ENCODE peak calls at places on chromosomes 3 and 15, in ten cellular contexts. One of them, this sample, is unnamed.

GRCh38 chr3:113914646-113915045 is 33.2 kb upstream of the ZDHHC23 start:
- DNase-seq in epithelial cell of proximal tubule: no peak
- DNase-seq in T-helper 9 cell: no peak
- DNase-seq in astrocyte of the spinal cord: peak
- DNase-seq in activated T-cell treated with anti-CD3 and anti-CD28 coated beads for 48 hours: no peak
- DNase-seq in activated naive CD4-positive, alpha-beta T cell treated with Interleukin-2 at 50 U/mL for 16 hours: no peak
- DNase-seq in NCI-H226: peak
- DNase-seq in OCI-M1: no peak
- DNase-seq in naive thymus-derived CD8-positive, alpha-beta T cell: no peak
- DNase-seq in NCI-H526: no peak
- DNase-seq in this sample: no peak

GRCh38 chr15:67843571-67844387 is 3.9 kb upstream of the RNU6-1 start:
- DNase-seq in activated naive CD4-positive, alpha-beta T cell treated with Interleukin-2 at 50 U/mL for 16 hours: no peak
- DNase-seq in naive thymus-derived CD8-positive, alpha-beta T cell: no peak
- DNase-seq in OCI-M1: no peak
- DNase-seq in T-helper 9 cell: no peak
- DNase-seq in NCI-H226: peak
- DNase-seq in epithelial cell of proximal tubule: no peak
- DNase-seq in NCI-H526: no peak
- DNase-seq in activated T-cell treated with anti-CD3 and anti-CD28 coated beads for 48 hours: no peak
- DNase-seq in astrocyte of the spinal cord: peak
- DNase-seq in this sample: no peak

GRCh38 chr3:9497821-9498565 is 55.6 kb downstream of the LHFPL4 start:
- DNase-seq in NCI-H526: no peak
- DNase-seq in OCI-M1: no peak
- DNase-seq in epithelial cell of proximal tubule: peak
- DNase-seq in astrocyte of the spinal cord: no peak
- DNase-seq in activated T-cell treated with anti-CD3 and anti-CD28 coated beads for 48 hours: no peak
- DNase-seq in activated naive CD4-positive, alpha-beta T cell treated with Interleukin-2 at 50 U/mL for 16 hours: no peak
- DNase-seq in T-helper 9 cell: no peak
- DNase-seq in naive thymus-derived CD8-positive, alpha-beta T cell: no peak
- DNase-seq in NCI-H226: peak
- DNase-seq in this sample: peak

GRCh38 chr15:90876046-90876445 is 7.7 kb downstream of the FURIN start:
- DNase-seq in activated T-cell treated with anti-CD3 and anti-CD28 coated beads for 48 hours: no peak
- DNase-seq in activated naive CD4-positive, alpha-beta T cell treated with Interleukin-2 at 50 U/mL for 16 hours: no peak
- DNase-seq in OCI-M1: no peak
- DNase-seq in astrocyte of the spinal cord: no peak
- DNase-seq in T-helper 9 cell: no peak
- DNase-seq in NCI-H526: no peak
- DNase-seq in NCI-H226: no peak
- DNase-seq in naive thymus-derived CD8-positive, alpha-beta T cell: no peak
- DNase-seq in epithelial cell of proximal tubule: no peak
- DNase-seq in this sample: no peak

GRCh38 chr3:136783708-136784191 is 31.6 kb upstream of the STAG1 start:
- DNase-seq in astrocyte of the spinal cord: peak
- DNase-seq in T-helper 9 cell: no peak
- DNase-seq in activated T-cell treated with anti-CD3 and anti-CD28 coated beads for 48 hours: no peak
- DNase-seq in activated naive CD4-positive, alpha-beta T cell treated with Interleukin-2 at 50 U/mL for 16 hours: no peak
- DNase-seq in NCI-H526: no peak
- DNase-seq in OCI-M1: no peak
- DNase-seq in epithelial cell of proximal tubule: no peak
- DNase-seq in NCI-H226: no peak
- DNase-seq in naive thymus-derived CD8-positive, alpha-beta T cell: no peak
- DNase-seq in this sample: no peak

GRCh38 chr3:173983353-173983752 is 585.8 kb downstream of the NLGN1 start:
- DNase-seq in NCI-H526: no peak
- DNase-seq in NCI-H226: peak
- DNase-seq in epithelial cell of proximal tubule: no peak
- DNase-seq in OCI-M1: no peak
- DNase-seq in T-helper 9 cell: no peak
- DNase-seq in naive thymus-derived CD8-positive, alpha-beta T cell: no peak
- DNase-seq in activated T-cell treated with anti-CD3 and anti-CD28 coated beads for 48 hours: no peak
- DNase-seq in activated naive CD4-positive, alpha-beta T cell treated with Interleukin-2 at 50 U/mL for 16 hours: no peak
- DNase-seq in astrocyte of the spinal cord: peak
- DNase-seq in this sample: no peak

GRCh38 chr3:79724206-79724605 is 43.6 kb downstream of the ROBO1 start:
- DNase-seq in epithelial cell of proximal tubule: peak
- DNase-seq in naive thymus-derived CD8-positive, alpha-beta T cell: no peak
- DNase-seq in astrocyte of the spinal cord: no peak
- DNase-seq in activated naive CD4-positive, alpha-beta T cell treated with Interleukin-2 at 50 U/mL for 16 hours: no peak
- DNase-seq in NCI-H226: peak
- DNase-seq in NCI-H526: no peak
- DNase-seq in T-helper 9 cell: no peak
- DNase-seq in OCI-M1: peak
- DNase-seq in activated T-cell treated with anti-CD3 and anti-CD28 coated beads for 48 hours: no peak
- DNase-seq in this sample: no peak

GRCh38 chr3:50587806-50588758 is 18.8 kb downstream of the HEMK1 start:
- DNase-seq in OCI-M1: no peak
- DNase-seq in activated naive CD4-positive, alpha-beta T cell treated with Interleukin-2 at 50 U/mL for 16 hours: peak
- DNase-seq in NCI-H526: no peak
- DNase-seq in astrocyte of the spinal cord: no peak
- DNase-seq in epithelial cell of proximal tubule: no peak
- DNase-seq in NCI-H226: no peak
- DNase-seq in naive thymus-derived CD8-positive, alpha-beta T cell: peak
- DNase-seq in T-helper 9 cell: peak
- DNase-seq in activated T-cell treated with anti-CD3 and anti-CD28 coated beads for 48 hours: peak
- DNase-seq in this sample: no peak

GRCh38 chr3:49841126-49841525 is 15.2 kb downstream of the TRAIP start:
- DNase-seq in naive thymus-derived CD8-positive, alpha-beta T cell: no peak
- DNase-seq in OCI-M1: peak
- DNase-seq in activated naive CD4-positive, alpha-beta T cell treated with Interleukin-2 at 50 U/mL for 16 hours: no peak
- DNase-seq in astrocyte of the spinal cord: peak
- DNase-seq in T-helper 9 cell: no peak
- DNase-seq in activated T-cell treated with anti-CD3 and anti-CD28 coated beads for 48 hours: no peak
- DNase-seq in NCI-H526: peak
- DNase-seq in epithelial cell of proximal tubule: no peak
- DNase-seq in NCI-H226: no peak
- DNase-seq in this sample: no peak

GRCh38 chr3:48429416-48430358 is at the start of gene PLXNB1:
- DNase-seq in naive thymus-derived CD8-positive, alpha-beta T cell: peak
- DNase-seq in activated T-cell treated with anti-CD3 and anti-CD28 coated beads for 48 hours: peak
- DNase-seq in epithelial cell of proximal tubule: no peak
- DNase-seq in OCI-M1: peak
- DNase-seq in activated naive CD4-positive, alpha-beta T cell treated with Interleukin-2 at 50 U/mL for 16 hours: peak
- DNase-seq in NCI-H526: peak
- DNase-seq in astrocyte of the spinal cord: peak
- DNase-seq in T-helper 9 cell: peak
- DNase-seq in NCI-H226: peak
- DNase-seq in this sample: peak

GRCh38 chr3:189304465-189305341 is 132.9 kb downstream of the TPRG1 start:
- DNase-seq in NCI-H226: peak
- DNase-seq in NCI-H526: peak
- DNase-seq in epithelial cell of proximal tubule: no peak
- DNase-seq in activated naive CD4-positive, alpha-beta T cell treated with Interleukin-2 at 50 U/mL for 16 hours: no peak
- DNase-seq in T-helper 9 cell: no peak
- DNase-seq in activated T-cell treated with anti-CD3 and anti-CD28 coated beads for 48 hours: no peak
- DNase-seq in naive thymus-derived CD8-positive, alpha-beta T cell: no peak
- DNase-seq in OCI-M1: no peak
- DNase-seq in astrocyte of the spinal cord: peak
- DNase-seq in this sample: no peak